ENCODE peak calls at places on chromosomes 11 and 22, in five cellular contexts. S is foreskin keratinocyte; A is CD4-positive, alpha-beta T cell; X is BJ; C is K562. N is an unnamed sample.
A peak's percentile ranks its signal among the peaks of the same experiment; 100 is the strongest.

GRCh38 chr22:27798526-27799333 is 2.8 kb downstream of the MN1 start:
- DNase-seq in C (no peak), A (no peak), S (no peak), X (no peak), N (no peak)

GRCh38 chr11:111795333-111795985 is 29.3 kb upstream of the PPP2R1B start:
- DNase-seq in X (peak; percentile 59), S (peak; percentile 17), C (no peak), A (no peak), N (no peak)

GRCh38 chr22:25402501-25403283 is 161.8 kb upstream of the GRK3 start:
- DNase-seq in A (no peak), S (peak; percentile 53), C (peak; percentile 9), X (no peak), N (no peak)

GRCh38 chr11:128892866-128893565 is 1.9 kb downstream of the KCNJ5 start:
- DNase-seq in C (no peak), X (no peak), A (no peak), S (peak; percentile 48), N (no peak)

GRCh38 chr11:121032546-121032945 is 8.6 kb downstream of the TBCEL start:
- DNase-seq in C (no peak), X (no peak), S (no peak), A (no peak), N (no peak)

GRCh38 chr11:116931206-116931953 is 94.0 kb upstream of the APOA1 start:
- DNase-seq in X (no peak), A (no peak), S (peak; percentile 67), C (peak; percentile 45), N (no peak)

GRCh38 chr11:119447664-119448242 is 24.8 kb upstream of the THY1 start:
- DNase-seq in X (no peak), A (no peak), S (peak; percentile 77), C (no peak), N (no peak)

GRCh38 chr11:77879218-77879617 is 58.3 kb downstream of the AAMDC start:
- DNase-seq in C (peak; percentile 12), A (no peak), S (no peak), X (no peak), N (no peak)

GRCh38 chr11:62142921-62143320 is 19.1 kb downstream of the INCENP start:
- DNase-seq in A (no peak), C (no peak), S (no peak), X (no peak), N (no peak)

DNA sequence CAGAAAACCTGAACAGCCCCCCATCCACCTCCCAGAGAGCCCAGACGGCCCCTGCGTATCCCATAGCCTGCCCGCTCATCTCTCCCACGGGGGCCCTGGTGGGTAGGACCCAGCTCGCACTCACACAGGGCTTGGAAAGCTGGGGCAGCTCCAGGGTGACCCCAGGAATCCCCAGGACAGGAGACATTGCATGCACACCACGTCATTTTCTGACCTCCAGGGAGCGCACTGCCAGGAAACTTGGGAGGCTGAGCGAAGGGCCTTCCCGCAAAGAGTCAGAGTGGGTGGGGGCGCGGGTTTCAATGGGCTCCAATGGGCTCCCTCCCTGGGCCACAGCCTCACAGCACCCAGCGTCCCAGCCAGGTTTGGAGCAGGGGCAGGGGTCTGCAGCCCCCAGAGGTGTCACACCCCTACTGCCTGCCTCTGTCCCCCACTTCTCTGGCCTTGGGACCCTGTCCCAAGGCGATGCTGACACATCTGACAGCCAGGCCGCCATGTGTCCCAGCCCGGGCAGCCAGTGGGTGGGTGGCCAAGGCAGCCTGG is 8.2 kb upstream of the SYT8 start:
- DNase-seq in S (no peak), C (peak; percentile 55), A (no peak), X (no peak), N (no peak)
- TF ChIP-seq CTCF in S (peak; percentile 40), C (peak; percentile 54), A (no peak), X (peak; percentile 18), N (no peak)

GRCh38 chr22:36226189-36226588 is 13.1 kb downstream of the APOL2 start:
- DNase-seq in C (no peak), X (no peak), S (no peak), A (no peak), N (no peak)

GRCh38 chr22:36222887-36223450 is 16.4 kb downstream of the APOL2 start:
- DNase-seq in C (no peak), X (no peak), S (no peak), A (no peak), N (no peak)

GRCh38 chr22:36225333-36225922 is 13.9 kb downstream of the APOL2 start:
- DNase-seq in A (no peak), C (no peak), X (no peak), S (no peak), N (no peak)

GRCh38 chr22:36223504-36223903 is 15.8 kb downstream of the APOL2 start:
- DNase-seq in S (no peak), X (no peak), A (no peak), C (no peak), N (no peak)

GRCh38 chr22:36224245-36224644 is 15.1 kb downstream of the APOL2 start:
- DNase-seq in A (no peak), S (peak; percentile 50), X (no peak), C (no peak), N (no peak)
- TF ChIP-seq CTCF in A (no peak), S (no peak), X (no peak), C (no peak), N (no peak)

GRCh38 chr11:123561046-123561781 is 93.2 kb downstream of the SCN3B start:
- DNase-seq in C (peak; percentile 8), S (no peak), X (no peak), A (no peak), N (no peak)
- TF ChIP-seq CTCF in C (peak; percentile 21), S (peak; percentile 19), X (peak; percentile 58), A (no peak), N (peak; percentile 71)

GRCh38 chr22:50060441-50061140 is 2.5 kb upstream of the TTLL8 start:
- DNase-seq in A (no peak), X (no peak), S (no peak), C (no peak), N (no peak)

GRCh38 chr22:50059881-50060262 is 1.8 kb upstream of the TTLL8 start:
- DNase-seq in X (no peak), S (no peak), A (no peak), C (no peak), N (no peak)

GRCh38 chr22:50058338-50059184 is 463 bp upstream of the TTLL8 start:
- DNase-seq in S (no peak), X (no peak), A (no peak), C (no peak), N (no peak)

GRCh38 chr22:50057868-50058311 is at the start of gene TTLL8:
- DNase-seq in C (no peak), S (no peak), X (no peak), A (no peak), N (no peak)

DNA sequence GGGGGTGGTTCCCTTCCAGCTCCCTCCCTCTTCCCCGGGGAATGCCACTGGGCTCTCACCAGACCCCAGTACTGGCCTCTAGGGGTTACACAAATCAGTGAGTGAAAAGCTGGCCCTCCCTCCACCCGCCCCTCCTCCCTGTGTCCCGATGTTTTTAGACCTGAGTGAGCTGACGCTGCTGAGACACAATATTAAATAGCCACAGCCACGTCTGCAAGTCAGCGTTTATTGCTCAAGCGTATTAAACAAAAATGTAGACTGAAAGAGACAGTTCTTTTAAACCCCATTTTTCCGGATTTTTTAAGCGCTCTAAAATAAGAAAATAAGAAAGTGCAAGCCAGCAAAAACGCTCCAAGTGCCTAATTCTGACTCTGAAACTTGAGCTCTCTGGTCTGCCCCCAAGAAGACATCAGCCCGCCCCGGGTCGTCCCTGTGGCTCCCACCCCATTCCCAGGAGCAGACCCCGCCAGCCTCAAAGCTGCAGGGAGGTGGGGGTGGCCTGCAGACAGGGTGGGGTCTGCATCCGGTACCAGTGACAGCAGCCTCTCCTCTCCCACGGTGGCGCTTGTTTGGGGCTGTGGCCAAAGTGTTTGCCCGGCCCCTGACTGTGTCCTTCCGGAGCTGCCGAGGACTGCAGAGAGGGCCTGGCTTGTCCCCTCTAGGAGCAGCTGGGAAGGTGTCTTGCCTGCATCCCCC is 1.2 kb upstream of the TTLL8 start:
- DNase-seq in X (peak; percentile 4), S (no peak), A (no peak), C (peak; percentile 24), N (no peak)
- TF ChIP-seq CTCF in X (peak; percentile 30), S (no peak), A (no peak), C (no peak), N (no peak)

GRCh38 chr11:1402776-1403620 is 13.3 kb downstream of the BRSK2 start:
- DNase-seq in X (no peak), A (no peak), S (no peak), C (no peak), N (no peak)

GRCh38 chr11:1401001-1401445 is 11.3 kb downstream of the BRSK2 start:
- DNase-seq in A (no peak), X (no peak), S (no peak), C (no peak), N (no peak)

GRCh38 chr11:1402355-1402754 is 12.6 kb downstream of the BRSK2 start:
- DNase-seq in S (no peak), A (no peak), C (peak; percentile 10), X (no peak), N (no peak)

GRCh38 chr11:1400168-1401000 is 10.7 kb downstream of the BRSK2 start:
- DNase-seq in A (no peak), X (no peak), C (no peak), S (no peak), N (no peak)

GRCh38 chr11:1401656-1402221 is 12.0 kb downstream of the BRSK2 start:
- DNase-seq in C (peak; percentile 71), A (peak; percentile 51), S (no peak), X (no peak), N (peak; percentile 10)
- TF ChIP-seq CTCF in C (no peak), A (no peak), S (no peak), X (peak; percentile 2), N (no peak)